ENCODE peak calls at places on chromosomes 3 and 15, in six cellular contexts. One of them, this sample, is unnamed.

GRCh38 chr3:73759290-73759689 is 134.5 kb upstream of the PDZRN3 start:
- DNase-seq in right cardiac atrium: no peak
- DNase-seq in transverse colon: no peak
- DNase-seq in IMR-90: no peak
- DNase-seq in GM23248: peak; percentile 14
- DNase-seq in tibial nerve: no peak
- DNase-seq in this sample: no peak

GRCh38 chr3:81734742-81735141 is 26.7 kb downstream of the GBE1 start:
- DNase-seq in right cardiac atrium: no peak
- DNase-seq in transverse colon: no peak
- DNase-seq in IMR-90: no peak
- DNase-seq in GM23248: no peak
- DNase-seq in tibial nerve: no peak
- DNase-seq in this sample: no peak

GRCh38 chr3:105353485-105354161 is 13.1 kb upstream of the ALCAM start:
- DNase-seq in right cardiac atrium: peak; percentile 21
- DNase-seq in transverse colon: no peak
- DNase-seq in IMR-90: peak; percentile 64
- DNase-seq in GM23248: no peak
- DNase-seq in tibial nerve: no peak
- DNase-seq in this sample: peak; percentile 29

GRCh38 chr15:48330045-48330840 is 986 bp upstream of the DUT start:
- DNase-seq in right cardiac atrium: no peak
- DNase-seq in transverse colon: no peak
- DNase-seq in IMR-90: peak; percentile 8
- DNase-seq in GM23248: peak; percentile 46
- DNase-seq in tibial nerve: no peak
- DNase-seq in this sample: no peak

GRCh38 chr3:9087831-9088413 is 124.7 kb upstream of the RAD18 start:
- DNase-seq in right cardiac atrium: peak; percentile 48
- DNase-seq in transverse colon: no peak
- DNase-seq in IMR-90: no peak
- DNase-seq in GM23248: no peak
- DNase-seq in tibial nerve: peak; percentile 35
- DNase-seq in this sample: no peak

GRCh38 chr3:163039636-163040035 is 1543.0 kb downstream of the OTOL1 start:
- DNase-seq in right cardiac atrium: no peak
- DNase-seq in transverse colon: no peak
- DNase-seq in IMR-90: no peak
- DNase-seq in GM23248: no peak
- DNase-seq in tibial nerve: no peak
- DNase-seq in this sample: no peak

GRCh38 chr15:70151441-70151840 is 53.7 kb upstream of the TLE3 start:
- DNase-seq in right cardiac atrium: no peak
- DNase-seq in transverse colon: no peak
- DNase-seq in IMR-90: no peak
- DNase-seq in GM23248: no peak
- DNase-seq in tibial nerve: no peak
- DNase-seq in this sample: no peak

GRCh38 chr3:115099115-115099884 is 47.8 kb downstream of the ZBTB20 start:
- DNase-seq in right cardiac atrium: no peak
- DNase-seq in transverse colon: no peak
- DNase-seq in IMR-90: peak; percentile 17
- DNase-seq in GM23248: peak; percentile 27
- DNase-seq in tibial nerve: no peak
- DNase-seq in this sample: no peak

GRCh38 chr3:64152100-64152499 is 73.2 kb downstream of the PRICKLE2 start:
- DNase-seq in right cardiac atrium: peak; percentile 22
- DNase-seq in transverse colon: peak; percentile 36
- DNase-seq in IMR-90: peak; percentile 89
- DNase-seq in GM23248: peak; percentile 78
- DNase-seq in tibial nerve: no peak
- DNase-seq in this sample: peak; percentile 47

GRCh38 chr15:98649621-98649995 is 1.3 kb downstream of the IGF1R start:
- DNase-seq in right cardiac atrium: peak; percentile 60
- DNase-seq in transverse colon: peak; percentile 52
- DNase-seq in IMR-90: no peak
- DNase-seq in GM23248: peak; percentile 75
- DNase-seq in tibial nerve: peak; percentile 5
- DNase-seq in this sample: peak; percentile 43

GRCh38 chr3:151428386-151428785 is 32.5 kb downstream of the IGSF10 start:
- DNase-seq in right cardiac atrium: no peak
- DNase-seq in transverse colon: no peak
- DNase-seq in IMR-90: no peak
- DNase-seq in GM23248: no peak
- DNase-seq in tibial nerve: no peak
- DNase-seq in this sample: no peak

GRCh38 chr15:94272251-94272898 is 41.0 kb downstream of the MCTP2 start:
- DNase-seq in right cardiac atrium: no peak
- DNase-seq in transverse colon: no peak
- DNase-seq in IMR-90: no peak
- DNase-seq in GM23248: no peak
- DNase-seq in tibial nerve: no peak
- DNase-seq in this sample: no peak

GRCh38 chr15:26888761-26889160 is 21.9 kb downstream of the GABRA5 start:
- DNase-seq in right cardiac atrium: no peak
- DNase-seq in transverse colon: no peak
- DNase-seq in IMR-90: no peak
- DNase-seq in GM23248: no peak
- DNase-seq in tibial nerve: no peak
- DNase-seq in this sample: no peak

GRCh38 chr3:127699098-127699945 is 26.6 kb downstream of the ABTB1 start:
- DNase-seq in right cardiac atrium: peak; percentile 4
- DNase-seq in transverse colon: no peak
- DNase-seq in IMR-90: peak; percentile 75
- DNase-seq in GM23248: peak; percentile 49
- DNase-seq in tibial nerve: no peak
- DNase-seq in this sample: no peak

GRCh38 chr3:137263982-137264777 is 306.4 kb downstream of the IL20RB start:
- DNase-seq in right cardiac atrium: peak; percentile 60
- DNase-seq in transverse colon: peak; percentile 7
- DNase-seq in IMR-90: no peak
- DNase-seq in GM23248: no peak
- DNase-seq in tibial nerve: no peak
- DNase-seq in this sample: no peak

GRCh38 chr15:60397772-60398445 is at the start of gene ANXA2:
- DNase-seq in right cardiac atrium: peak; percentile 92
- DNase-seq in transverse colon: peak; percentile 92
- DNase-seq in IMR-90: peak; percentile 84
- DNase-seq in GM23248: peak; percentile 97
- DNase-seq in tibial nerve: peak; percentile 71
- DNase-seq in this sample: peak; percentile 90

GRCh38 chr3:123749716-123750115 is 134.4 kb downstream of the MYLK start:
- DNase-seq in right cardiac atrium: no peak
- DNase-seq in transverse colon: no peak
- DNase-seq in IMR-90: peak; percentile 95
- DNase-seq in GM23248: peak; percentile 97
- DNase-seq in tibial nerve: no peak
- DNase-seq in this sample: no peak

GRCh38 chr3:9916734-9917680 is at the start of gene IL17RC:
- DNase-seq in right cardiac atrium: peak; percentile 90
- DNase-seq in transverse colon: peak; percentile 92
- DNase-seq in IMR-90: peak; percentile 84
- DNase-seq in GM23248: peak; percentile 95
- DNase-seq in tibial nerve: peak; percentile 81
- DNase-seq in this sample: peak; percentile 87

GRCh38 chr3:132660056-132660744 is at the start of gene UBA5:
- DNase-seq in right cardiac atrium: peak; percentile 76
- DNase-seq in transverse colon: peak; percentile 73
- DNase-seq in IMR-90: peak; percentile 61
- DNase-seq in GM23248: peak; percentile 84
- DNase-seq in tibial nerve: peak; percentile 48
- DNase-seq in this sample: peak; percentile 75

GRCh38 chr15:62946940-62947339 is 95.6 kb upstream of the TPM1 start:
- DNase-seq in right cardiac atrium: no peak
- DNase-seq in transverse colon: no peak
- DNase-seq in IMR-90: no peak
- DNase-seq in GM23248: no peak
- DNase-seq in tibial nerve: no peak
- DNase-seq in this sample: no peak

GRCh38 chr15:31128919-31129768 is 27.6 kb upstream of the TRPM1 start:
- DNase-seq in right cardiac atrium: peak; percentile 50
- DNase-seq in transverse colon: peak; percentile 82
- DNase-seq in IMR-90: peak; percentile 57
- DNase-seq in GM23248: peak; percentile 69
- DNase-seq in tibial nerve: peak; percentile 74
- DNase-seq in this sample: peak; percentile 80

DNA sequence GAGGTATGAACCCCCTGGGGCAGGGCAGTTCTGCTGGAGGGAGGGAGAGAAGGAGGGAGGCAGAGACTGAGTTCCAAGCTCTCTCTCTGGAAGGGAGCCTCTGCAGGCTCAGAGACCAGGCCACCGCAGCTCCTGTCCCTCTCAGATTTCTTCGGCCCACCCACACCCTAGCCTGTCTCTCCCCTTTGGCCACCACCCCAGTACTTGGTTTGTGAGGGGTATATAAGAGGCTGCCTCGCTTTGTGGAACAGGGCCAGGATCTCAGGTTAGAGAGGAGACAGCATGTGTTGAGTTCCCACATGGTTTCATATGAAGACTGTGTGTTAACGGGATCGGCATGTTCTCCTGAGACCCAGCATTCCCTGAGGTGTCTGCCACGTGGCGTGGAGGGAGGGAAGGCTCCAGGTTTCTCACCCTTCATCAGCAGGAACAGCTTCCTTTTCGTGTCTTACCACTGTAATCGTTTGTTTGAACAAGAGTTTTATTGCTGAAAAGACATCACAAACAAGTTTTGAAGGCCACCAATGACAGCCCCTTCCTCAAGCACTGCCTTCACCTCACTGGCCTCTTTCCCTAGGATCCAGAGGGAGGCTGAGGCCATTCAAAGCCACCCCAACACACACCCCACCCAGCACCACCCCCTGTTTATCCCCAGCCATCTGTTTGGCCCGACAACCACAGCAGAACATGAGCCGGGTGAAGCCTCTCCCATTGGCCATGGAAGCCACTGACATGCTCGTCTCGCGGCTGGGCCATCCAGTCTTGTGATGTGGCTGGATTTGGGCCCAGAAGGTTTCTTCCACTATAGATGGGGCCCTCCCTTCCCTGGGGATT is 9.8 kb downstream of the BHLHE40 start:
- DNase-seq in right cardiac atrium: peak; percentile 47
- DNase-seq in transverse colon: peak; percentile 53
- DNase-seq in IMR-90: peak; percentile 51
- DNase-seq in GM23248: peak; percentile 38
- DNase-seq in tibial nerve: peak; percentile 56
- DNase-seq in this sample: no peak
- H3K4me1 ChIP-seq in right cardiac atrium: peaks cover 5% of the 10 kb centered on the region
- H3K4me1 ChIP-seq in transverse colon: peaks cover 17% of the 10 kb centered on the region
- H3K4me1 ChIP-seq in IMR-90: peaks cover 31% of the 10 kb centered on the region
- H3K4me1 ChIP-seq in GM23248: peaks cover 41% of the 10 kb centered on the region
- H3K4me1 ChIP-seq in tibial nerve: peaks cover 32% of the 10 kb centered on the region
- H3K4me1 ChIP-seq in this sample: peaks cover 8% of the 10 kb centered on the region

GRCh38 chr3:6985848-6986247 is 124.9 kb downstream of the GRM7 start:
- DNase-seq in right cardiac atrium: no peak
- DNase-seq in transverse colon: no peak
- DNase-seq in IMR-90: no peak
- DNase-seq in GM23248: no peak
- DNase-seq in tibial nerve: no peak
- DNase-seq in this sample: no peak

GRCh38 chr3:6994081-6994668 is 133.3 kb downstream of the GRM7 start:
- DNase-seq in right cardiac atrium: no peak
- DNase-seq in transverse colon: no peak
- DNase-seq in IMR-90: no peak
- DNase-seq in GM23248: no peak
- DNase-seq in tibial nerve: no peak
- DNase-seq in this sample: no peak

GRCh38 chr3:6989608-6990291 is 128.8 kb downstream of the GRM7 start:
- DNase-seq in right cardiac atrium: no peak
- DNase-seq in transverse colon: no peak
- DNase-seq in IMR-90: no peak
- DNase-seq in GM23248: no peak
- DNase-seq in tibial nerve: no peak
- DNase-seq in this sample: no peak
- H3K9me3 ChIP-seq in right cardiac atrium: no peaks in the 10 kb centered on the region
- H3K9me3 ChIP-seq in transverse colon: no peaks in the 10 kb centered on the region
- H3K9me3 ChIP-seq in IMR-90: peaks cover 14% of the 10 kb centered on the region
- H3K9me3 ChIP-seq in GM23248: no peaks in the 10 kb centered on the region
- H3K9me3 ChIP-seq in tibial nerve: no peaks in the 10 kb centered on the region
- H3K9me3 ChIP-seq in this sample: no peaks in the 10 kb centered on the region

GRCh38 chr15:24772709-24773373 is 97.3 kb downstream of the NPAP1 start:
- DNase-seq in right cardiac atrium: peak; percentile 71
- DNase-seq in transverse colon: peak; percentile 39
- DNase-seq in IMR-90: peak; percentile 84
- DNase-seq in GM23248: peak; percentile 86
- DNase-seq in tibial nerve: peak; percentile 12
- DNase-seq in this sample: peak; percentile 65
- H3K27ac ChIP-seq in right cardiac atrium: no peak overlapping the region
- H3K27ac ChIP-seq in transverse colon: peak overlapping the region; percentile 2
- H3K27ac ChIP-seq in IMR-90: peak overlapping the region; percentile 93
- H3K27ac ChIP-seq in GM23248: peak overlapping the region; percentile 79
- H3K27ac ChIP-seq in tibial nerve: no peak overlapping the region
- H3K27ac ChIP-seq in this sample: no peak overlapping the region

GRCh38 chr15:101189341-101189679 is 62.5 kb downstream of the CHSY1 start:
- DNase-seq in right cardiac atrium: no peak
- DNase-seq in transverse colon: no peak
- DNase-seq in IMR-90: no peak
- DNase-seq in GM23248: no peak
- DNase-seq in tibial nerve: no peak
- DNase-seq in this sample: no peak

GRCh38 chr15:101188517-101189340 is 63.1 kb downstream of the CHSY1 start:
- DNase-seq in right cardiac atrium: peak; percentile 54
- DNase-seq in transverse colon: no peak
- DNase-seq in IMR-90: peak; percentile 91
- DNase-seq in GM23248: peak; percentile 67
- DNase-seq in tibial nerve: no peak
- DNase-seq in this sample: no peak

GRCh38 chr15:101189708-101190107 is 62.1 kb downstream of the CHSY1 start:
- DNase-seq in right cardiac atrium: no peak
- DNase-seq in transverse colon: no peak
- DNase-seq in IMR-90: no peak
- DNase-seq in GM23248: no peak
- DNase-seq in tibial nerve: no peak
- DNase-seq in this sample: no peak

GRCh38 chr15:101185770-101186169 is 66.1 kb downstream of the CHSY1 start:
- DNase-seq in right cardiac atrium: no peak
- DNase-seq in transverse colon: no peak
- DNase-seq in IMR-90: no peak
- DNase-seq in GM23248: no peak
- DNase-seq in tibial nerve: no peak
- DNase-seq in this sample: no peak

DNA sequence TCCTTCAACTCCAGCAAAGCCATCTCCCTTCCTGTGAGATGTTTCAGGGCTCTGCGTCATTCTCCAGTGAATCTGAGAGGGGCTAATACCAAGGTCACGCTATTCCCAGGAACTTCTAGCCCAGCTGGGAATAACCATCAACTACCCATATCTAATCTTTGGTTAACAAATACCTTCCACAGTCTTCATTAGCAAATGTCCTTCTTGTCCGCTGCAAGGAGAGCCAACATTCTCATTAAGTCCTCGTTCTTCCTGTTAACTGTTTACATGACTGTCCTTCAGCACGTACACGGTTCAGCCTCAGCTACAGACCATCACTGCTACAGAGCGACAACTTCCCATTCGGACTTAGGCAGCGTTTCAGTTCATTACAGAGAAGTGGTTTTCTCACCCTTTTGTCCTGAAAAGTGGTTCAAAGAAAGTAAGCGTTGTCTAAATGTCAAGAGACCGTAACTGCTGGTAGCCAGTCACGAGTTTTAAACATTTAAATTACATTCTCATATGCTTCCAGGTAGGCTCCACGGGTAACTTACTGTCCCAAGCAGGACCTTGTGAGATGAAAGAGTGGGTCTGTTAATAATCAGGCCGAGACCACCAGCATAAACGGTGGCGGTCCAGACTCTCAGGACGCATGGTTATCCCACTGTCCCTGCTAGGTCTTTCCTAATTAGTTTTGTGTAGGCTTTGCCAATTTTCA is 63.9 kb downstream of the CHSY1 start:
- DNase-seq in right cardiac atrium: peak; percentile 50
- DNase-seq in transverse colon: no peak
- DNase-seq in IMR-90: peak; percentile 99
- DNase-seq in GM23248: no peak
- DNase-seq in tibial nerve: no peak
- DNase-seq in this sample: no peak
- H3K4me1 ChIP-seq in right cardiac atrium: peaks cover 12% of the 10 kb centered on the region
- H3K4me1 ChIP-seq in transverse colon: no peaks in the 10 kb centered on the region
- H3K4me1 ChIP-seq in IMR-90: peaks cover 33% of the 10 kb centered on the region
- H3K4me1 ChIP-seq in GM23248: peaks cover 58% of the 10 kb centered on the region
- H3K4me1 ChIP-seq in tibial nerve: peaks cover 31% of the 10 kb centered on the region
- H3K4me1 ChIP-seq in this sample: peaks cover 21% of the 10 kb centered on the region

This sample was measured in lung.